ENCODE peak calls at places on chromosomes 4 and X, in six cellular contexts. Y is H1, J is GM12892, H is GM12878, Q is K562, W is HepG2. V is an unnamed sample.

GRCh38 chrX:139508099-139508498 is 22.4 kb upstream of the F9 start:
- DNase-seq in J (no peak), Y (no peak), Q (no peak), H (no peak), W (no peak), V (no peak)

GRCh38 chrX:56281789-56282188 is 49.6 kb downstream of the KLF8 start:
- DNase-seq in H (no peak), Y (no peak), J (no peak), Q (no peak), W (peak), V (no peak)

GRCh38 chrX:40108959-40109287 is 11.2 kb upstream of the BCOR start:
- DNase-seq in W (no peak), H (no peak), Y (peak), J (peak), Q (peak), V (no peak)

GRCh38 chr4:16196482-16197393 is 29.5 kb downstream of the TAPT1 start:
- DNase-seq in J (no peak), Q (no peak), H (peak), W (peak), Y (no peak), V (no peak)

GRCh38 chr4:53043096-53043495 is 181.0 kb downstream of the RASL11B start:
- DNase-seq in Y (no peak), H (no peak), W (no peak), Q (no peak), J (no peak), V (no peak)

GRCh38 chr4:53763813-53764597 is 172.7 kb upstream of the LNX1 start:
- DNase-seq in J (no peak), Q (no peak), W (no peak), H (no peak), Y (no peak), V (no peak)

GRCh38 chr4:6532658-6533057 is 42.3 kb upstream of the MAN2B2 start:
- DNase-seq in W (no peak), Y (no peak), J (no peak), H (no peak), Q (no peak), V (no peak)

GRCh38 chr4:15294202-15294601 is 133.6 kb upstream of the C1QTNF7 start:
- DNase-seq in H (no peak), Y (no peak), Q (no peak), J (no peak), W (no peak), V (no peak)

GRCh38 chr4:188008377-188008776 is 12.8 kb downstream of the ZFP42 start:
- DNase-seq in W (no peak), J (no peak), Q (no peak), H (no peak), Y (no peak), V (no peak)

GRCh38 chrX:71098302-71098701 is 2.7 kb downstream of the FOXO4 start:
- DNase-seq in W (no peak), H (no peak), Q (peak), J (no peak), Y (no peak), V (no peak)

GRCh38 chr4:25563071-25563564 is 92.5 kb upstream of the SLC34A2 start:
- DNase-seq in W (no peak), J (no peak), Q (no peak), H (no peak), Y (no peak), V (no peak)

GRCh38 chr4:17939061-17939460 is 82.5 kb downstream of the LCORL start:
- DNase-seq in W (no peak), J (no peak), Q (no peak), H (no peak), Y (no peak), V (no peak)

GRCh38 chrX:107894038-107894437 is 68.4 kb downstream of the MID2 start:
- DNase-seq in J (peak), H (peak), Q (peak), W (peak), Y (peak), V (peak)

GRCh38 chr4:118346495-118346894 is 6.3 kb downstream of the PRSS12 start:
- DNase-seq in W (no peak), J (no peak), H (no peak), Y (no peak), Q (no peak), V (no peak)

GRCh38 chr4:1407657-1408333 is 1.6 kb upstream of the NKX1-1 start:
- DNase-seq in Y (no peak), J (peak), W (no peak), H (no peak), Q (no peak), V (no peak)

GRCh38 chr4:183295711-183296110 is 24.4 kb downstream of the CLDN22 start:
- DNase-seq in H (no peak), J (no peak), Y (no peak), Q (no peak), W (no peak), V (no peak)
- TF ChIP-seq POLR2AphosphoS5 in H (no peak), J (no peak), Y (no peak), Q (no peak), W (no peak), V (no peak)

GRCh38 chr4:70508801-70509200 is 9.6 kb upstream of the AMTN start:
- DNase-seq in Y (no peak), H (no peak), W (peak), J (no peak), Q (no peak), V (no peak)

GRCh38 chr4:70504733-70505132 is 13.6 kb upstream of the AMTN start:
- DNase-seq in J (no peak), H (no peak), Y (no peak), W (no peak), Q (no peak), V (no peak)

DNA sequence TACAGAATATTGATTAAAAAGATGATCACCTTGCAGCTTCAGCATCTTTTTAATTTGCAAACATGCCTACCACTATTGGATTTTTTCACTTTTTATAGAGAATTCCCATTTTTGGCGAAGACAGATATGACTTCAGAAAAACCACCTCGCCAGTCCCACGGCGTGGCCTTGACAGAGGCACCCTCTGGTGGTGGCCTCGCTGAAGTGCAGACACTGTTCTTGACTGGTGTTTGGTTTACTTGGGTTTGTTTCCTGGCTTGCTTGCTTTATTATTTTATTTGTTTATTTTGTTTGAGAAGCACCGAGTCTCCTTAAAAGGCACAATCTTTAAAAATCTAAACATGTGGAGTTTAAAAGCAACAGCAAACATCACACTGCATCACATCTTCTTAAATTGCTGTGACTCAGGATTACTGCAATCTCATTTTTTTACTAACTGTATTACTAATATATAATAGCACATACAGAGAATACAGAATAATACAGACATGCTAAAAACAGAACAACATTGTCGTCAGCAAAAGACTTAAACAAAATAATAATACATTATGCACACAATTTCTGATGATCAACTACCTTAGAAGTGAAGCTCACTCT is 13.1 kb upstream of the AMTN start:
- DNase-seq in Y (peak), W (peak), Q (peak), H (no peak), J (peak), V (peak)
- TF ChIP-seq POLR2A in Y (no peak), W (no peak), Q (no peak), H (no peak), J (no peak), V (no peak)

GRCh38 chr4:156568041-156568440 is 403.6 kb downstream of the PDGFC start:
- DNase-seq in J (no peak), W (no peak), Y (no peak), H (no peak), Q (no peak), V (no peak)

GRCh38 chr4:156575430-156576073 is 396.0 kb downstream of the PDGFC start:
- DNase-seq in Q (no peak), H (no peak), Y (peak), J (no peak), W (no peak), V (no peak)

GRCh38 chr4:156568479-156568878 is 403.1 kb downstream of the PDGFC start:
- DNase-seq in H (no peak), Y (no peak), Q (no peak), W (no peak), J (no peak), V (no peak)

GRCh38 chr4:156576946-156577345 is 394.7 kb downstream of the PDGFC start:
- DNase-seq in H (no peak), W (no peak), J (no peak), Y (no peak), Q (no peak), V (no peak)

GRCh38 chr4:156571146-156571545 is 400.5 kb downstream of the PDGFC start:
- DNase-seq in W (no peak), H (no peak), Q (no peak), Y (no peak), J (no peak), V (no peak)
- TF ChIP-seq TAF1 in W (no peak), H (no peak), Q (no peak), Y (no peak), J (no peak), V (no peak)

GRCh38 chr4:140096483-140096861 is 57.5 kb downstream of the MAML3 start:
- DNase-seq in Q (no peak), H (no peak), Y (no peak), W (no peak), J (no peak), V (no peak)
- TF ChIP-seq POLR2AphosphoS5 in Q (no peak), H (no peak), Y (no peak), W (no peak), J (no peak), V (no peak)

V was measured in GM12891.